ENCODE peak calls at places on chromosomes 16 and 17, in eight cellular contexts. O, A, R, B, N, K, E and X are unnamed samples.

GRCh38 chr16:72199938-72200337 is 28.0 kb upstream of the PMFBP1 start:
- DNase-seq in O (no peak), A (no peak), R (no peak), B (no peak), N (no peak), K (no peak), E (no peak), X (no peak)

GRCh38 chr17:72249441-72249840 is 128.6 kb downstream of the SOX9 start:
- DNase-seq in O (no peak), A (peak), R (no peak), B (no peak), N (no peak), K (no peak), E (no peak), X (peak)

GRCh38 chr16:20867585-20867984 is 32.6 kb downstream of the DCUN1D3 start:
- DNase-seq in O (peak), A (no peak), R (no peak), B (no peak), N (no peak), K (no peak), E (no peak), X (peak)

GRCh38 chr16:799948-800833 is at the start of gene GNG13:
- DNase-seq in O (no peak), A (no peak), R (no peak), B (no peak), N (no peak), K (no peak), E (no peak), X (no peak)

GRCh38 chr17:63331301-63331700 is 114.8 kb downstream of the CYB561 start:
- DNase-seq in O (no peak), A (no peak), R (no peak), B (no peak), N (no peak), K (no peak), E (no peak), X (no peak)

GRCh38 chr16:22007509-22008214 is at the start of gene MOSMO:
- DNase-seq in O (peak), A (peak), R (no peak), B (peak), N (peak), K (peak), E (peak), X (peak)

GRCh38 chr16:67393111-67393789 is at the start of gene TPPP3:
- DNase-seq in O (peak), A (peak), R (no peak), B (no peak), N (peak), K (peak), E (peak), X (peak)

GRCh38 chr16:83561876-83562275 is 245.9 kb upstream of the HSBP1 start:
- DNase-seq in O (no peak), A (no peak), R (no peak), B (no peak), N (no peak), K (no peak), E (no peak), X (peak)

GRCh38 chr17:41579484-41580243 is 7.0 kb downstream of the KRT14 start:
- DNase-seq in O (peak), A (peak), R (no peak), B (peak), N (peak), K (peak), E (peak), X (peak)

GRCh38 chr16:70710422-70711210 is 24.8 kb upstream of the MTSS2 start:
- DNase-seq in O (no peak), A (no peak), R (no peak), B (no peak), N (no peak), K (no peak), E (no peak), X (no peak)

GRCh38 chr16:80806957-80807356 is 2.6 kb upstream of the CDYL2 start:
- DNase-seq in O (peak), A (no peak), R (peak), B (peak), N (no peak), K (no peak), E (no peak), X (peak)

GRCh38 chr17:47916489-47917208 is 20.6 kb downstream of the SP2 start:
- DNase-seq in O (no peak), A (no peak), R (no peak), B (no peak), N (no peak), K (no peak), E (no peak), X (no peak)

GRCh38 chr17:32518856-32519768 is 32.3 kb downstream of the CDK5R1 start:
- DNase-seq in O (peak), A (peak), R (no peak), B (peak), N (peak), K (no peak), E (peak), X (peak)

GRCh38 chr17:28141333-28141732 is 98.9 kb downstream of the NLK start:
- DNase-seq in O (no peak), A (no peak), R (no peak), B (no peak), N (no peak), K (no peak), E (no peak), X (no peak)

GRCh38 chr17:51052235-51052634 is 68.4 kb downstream of the SPAG9 start:
- DNase-seq in O (no peak), A (no peak), R (no peak), B (no peak), N (no peak), K (no peak), E (no peak), X (no peak)

GRCh38 chr17:35683588-35683987 is 47.9 kb upstream of the RASL10B start:
- DNase-seq in O (no peak), A (no peak), R (no peak), B (no peak), N (no peak), K (peak), E (no peak), X (no peak)

GRCh38 chr16:56610609-56611111 is 2.3 kb downstream of the MT2A start:
- DNase-seq in O (no peak), A (no peak), R (no peak), B (no peak), N (no peak), K (no peak), E (no peak), X (no peak)

GRCh38 chr17:35345926-35346771 is 27.3 kb downstream of the SLFN11 start:
- DNase-seq in O (peak), A (peak), R (no peak), B (no peak), N (peak), K (peak), E (peak), X (peak)

GRCh38 chr16:57380671-57381462 is 8.6 kb downstream of the CX3CL1 start:
- DNase-seq in O (peak), A (peak), R (no peak), B (no peak), N (peak), K (no peak), E (peak), X (peak)

GRCh38 chr16:82037251-82037650 is 2.2 kb downstream of the HSD17B2 start:
- DNase-seq in O (no peak), A (no peak), R (no peak), B (no peak), N (no peak), K (no peak), E (no peak), X (no peak)

GRCh38 chr17:81583589-81584337 is 31.6 kb upstream of the FAAP100 start:
- DNase-seq in O (no peak), A (no peak), R (no peak), B (no peak), N (no peak), K (no peak), E (no peak), X (no peak)

GRCh38 chr16:66166451-66166850 is 200.0 kb upstream of the CDH5 start:
- DNase-seq in O (no peak), A (no peak), R (no peak), B (no peak), N (no peak), K (no peak), E (no peak), X (no peak)

GRCh38 chr16:74497761-74498160 is 76.5 kb upstream of the CLEC18B start:
- DNase-seq in O (no peak), A (no peak), R (no peak), B (no peak), N (no peak), K (no peak), E (no peak), X (no peak)

GRCh38 chr17:61352771-61353170 is 46.9 kb upstream of the TBX2 start:
- DNase-seq in O (no peak), A (no peak), R (no peak), B (no peak), N (no peak), K (no peak), E (no peak), X (no peak)

GRCh38 chr17:50299776-50300175 is 25.5 kb downstream of the TMEM92 start:
- DNase-seq in O (no peak), A (no peak), R (no peak), B (no peak), N (no peak), K (no peak), E (no peak), X (no peak)

GRCh38 chr17:31085563-31085962 is 9.2 kb upstream of the NF1 start:
- DNase-seq in O (peak), A (no peak), R (no peak), B (no peak), N (no peak), K (no peak), E (no peak), X (peak)

GRCh38 chr17:50386451-50386994 is 10.8 kb downstream of the LRRC59 start:
- DNase-seq in O (no peak), A (no peak), R (no peak), B (no peak), N (no peak), K (no peak), E (no peak), X (no peak)

GRCh38 chr16:46843898-46844642 is 13.1 kb upstream of the C16orf87 start:
- DNase-seq in O (no peak), A (no peak), R (no peak), B (no peak), N (no peak), K (no peak), E (no peak), X (no peak)

GRCh38 chr16:58421529-58421928 is 29.3 kb downstream of the GINS3 start:
- DNase-seq in O (no peak), A (peak), R (no peak), B (no peak), N (no peak), K (no peak), E (no peak), X (peak)

GRCh38 chr17:74325743-74326379 is at the start of gene KIF19:
- DNase-seq in O (peak), A (peak), R (no peak), B (peak), N (peak), K (no peak), E (peak), X (no peak)

GRCh38 chr16:68061396-68061795 is 23.8 kb upstream of the NFATC3 start:
- DNase-seq in O (no peak), A (no peak), R (no peak), B (no peak), N (no peak), K (no peak), E (no peak), X (no peak)